ENCODE peak calls at places on chromosomes 11 and 22, in eight cellular contexts. B, J, G, E, M, Z, X and F are unnamed samples.

GRCh38 chr11:106276126-106276525 is 198.7 kb downstream of the AASDHPPT start:
- DNase-seq in G (no peak), J (no peak), B (no peak), E (no peak), M (no peak), X (no peak), Z (no peak), F (no peak)

GRCh38 chr11:86067230-86068137 is 1.4 kb downstream of the PICALM start:
- DNase-seq in B (no peak), X (peak), M (no peak), Z (no peak), E (no peak), J (no peak), G (no peak), F (no peak)

GRCh38 chr11:60485987-60486386 is 6.6 kb upstream of the MS4A12 start:
- DNase-seq in G (no peak), M (no peak), Z (no peak), J (no peak), E (peak), X (peak), B (no peak), F (no peak)

GRCh38 chr22:27113211-27114030 is 456.0 kb downstream of the MIAT start:
- DNase-seq in X (peak), Z (no peak), E (peak), M (peak), B (peak), J (peak), G (no peak), F (peak)

GRCh38 chr11:12845739-12846358 is 163.3 kb upstream of the RASSF10 start:
- DNase-seq in B (peak), J (no peak), X (no peak), G (no peak), Z (no peak), E (no peak), M (peak), F (peak)

GRCh38 chr22:29030618-29031235 is 30.9 kb downstream of the C22orf31 start:
- DNase-seq in X (peak), B (peak), Z (peak), J (no peak), E (peak), M (peak), G (peak), F (no peak)

GRCh38 chr11:12628322-12628721 is 45.9 kb upstream of the TEAD1 start:
- DNase-seq in X (no peak), B (no peak), J (no peak), M (no peak), Z (no peak), E (no peak), G (no peak), F (no peak)

GRCh38 chr11:18310800-18311340 is 11.1 kb downstream of the HPS5 start:
- DNase-seq in B (no peak), J (no peak), Z (no peak), G (no peak), E (no peak), M (no peak), X (peak), F (no peak)

GRCh38 chr11:126102436-126102894 is 39.8 kb upstream of the CDON start:
- DNase-seq in Z (no peak), X (no peak), J (no peak), B (peak), G (no peak), E (no peak), M (no peak), F (no peak)

GRCh38 chr11:35484435-35484834 is 41.0 kb downstream of the PAMR1 start:
- DNase-seq in E (no peak), X (peak), G (no peak), M (no peak), B (no peak), Z (no peak), J (no peak), F (no peak)

GRCh38 chr22:22753526-22754267 is 109.3 kb downstream of the GGTLC2 start:
- DNase-seq in E (peak), M (peak), Z (no peak), G (peak), J (no peak), B (peak), X (peak), F (peak)

GRCh38 chr11:45400594-45400993 is 114.5 kb upstream of the SYT13 start:
- DNase-seq in G (no peak), B (no peak), M (peak), E (peak), J (no peak), X (peak), Z (no peak), F (peak)

GRCh38 chr11:75499423-75500305 is 26.1 kb downstream of the GDPD5 start:
- DNase-seq in E (peak), B (peak), X (peak), G (no peak), Z (no peak), J (peak), M (peak), F (peak)